ENCODE peak calls at places on chromosome 1, in five cellular contexts. O is hepatic stellate cell; P is activated naive CD8-positive, alpha-beta T cell treated with anti-CD3 and anti-CD28 coated beads, Interleukin-2, amount 50 U/mL, for 24 hours; N is ELR; C is CD8-positive, alpha-beta T cell. U is an unnamed sample.

GRCh38 chr1:113821916-113822315 is 9.6 kb upstream of the RSBN1 start:
- DNase-seq in O (no peak), P (no peak), C (no peak), N (no peak), U (no peak)

GRCh38 chr1:239654998-239655397 is 268.6 kb downstream of the CHRM3 start:
- DNase-seq in O (no peak), C (no peak), P (no peak), N (no peak), U (no peak)

GRCh38 chr1:16375521-16376359 is 8.7 kb downstream of the SZRD1 start:
- DNase-seq in C (no peak), P (no peak), N (peak; percentile 85), O (no peak), U (no peak)

GRCh38 chr1:20290624-20291597 is at the start of gene VWA5B1:
- DNase-seq in O (no peak), P (no peak), N (no peak), C (no peak), U (no peak)

GRCh38 chr1:51642739-51643142 is 25.8 kb downstream of the OSBPL9 start:
- DNase-seq in C (no peak), O (peak; percentile 35), P (no peak), N (peak; percentile 59), U (no peak)

GRCh38 chr1:21913258-21913657 is 23.9 kb downstream of the HSPG2 start:
- DNase-seq in N (no peak), P (no peak), C (peak; percentile 1), O (no peak), U (no peak)

GRCh38 chr1:43797926-43798325 is 90.6 kb downstream of the ST3GAL3 start:
- DNase-seq in O (no peak), P (no peak), C (no peak), N (no peak), U (no peak)

GRCh38 chr1:204874274-204874673 is 3.6 kb downstream of the NFASC start:
- DNase-seq in O (no peak), P (no peak), N (no peak), C (no peak), U (no peak)

GRCh38 chr1:49098866-49099265 is 322.2 kb upstream of the BEND5 start:
- DNase-seq in N (no peak), P (no peak), O (no peak), C (no peak), U (no peak)

GRCh38 chr1:21659924-21660326 is 9.2 kb downstream of the RAP1GAP start:
- DNase-seq in O (no peak), P (no peak), C (no peak), N (no peak), U (no peak)

GRCh38 chr1:203172184-203173115 is 3.2 kb downstream of the MYBPH start:
- DNase-seq in N (peak; percentile 62), P (peak; percentile 57), C (no peak), O (peak; percentile 80), U (peak; percentile 74)

GRCh38 chr1:179298952-179299351 is 5.4 kb downstream of the SOAT1 start:
- DNase-seq in O (no peak), P (peak; percentile 39), N (no peak), C (peak; percentile 61), U (no peak)

GRCh38 chr1:94039514-94039870 is 81.5 kb downstream of the ABCA4 start:
- DNase-seq in N (peak; percentile 80), O (peak; percentile 52), C (peak; percentile 30), P (peak; percentile 67), U (peak; percentile 78)

GRCh38 chr1:191839891-191840290 is 318.4 kb upstream of the RGS18 start:
- DNase-seq in N (no peak), P (no peak), C (no peak), O (no peak), U (peak; percentile 13)